ENCODE peak calls at places on chromosomes 3 and 15, in ten cellular contexts. C is lower lobe of right lung; M is Caco-2; Z is PC-3; R is upper lobe of right lung; T is fibroblast of lung; N is spleen; B is CD8-positive, alpha-beta T cell; P is adrenal gland; J is brain microvascular endothelial cell. O is an unnamed sample.
A peak's percentile ranks its signal among the peaks of the same experiment; 100 is the strongest.

GRCh38 chr3:37668431-37668830 is 193.2 kb upstream of the CTDSPL start:
- DNase-seq in R (no peak), C (no peak), M (no peak), J (no peak), Z (no peak), T (peak; percentile 5), P (peak; percentile 67), N (no peak), B (no peak), O (peak; percentile 26)

GRCh38 chr3:64748244-64748894 is 60.6 kb upstream of the ADAMTS9 start:
- DNase-seq in T (no peak), M (no peak), Z (no peak), P (no peak), B (no peak), C (no peak), N (no peak), R (no peak), J (no peak), O (no peak)

GRCh38 chr3:165755571-165755970 is 81.7 kb downstream of the BCHE start:
- DNase-seq in J (no peak), N (no peak), Z (peak; percentile 59), T (no peak), B (no peak), R (no peak), M (no peak), C (no peak), P (no peak), O (no peak)

GRCh38 chr15:39400821-39401550 is 179.9 kb upstream of the THBS1 start:
- DNase-seq in P (peak; percentile 56), J (peak; percentile 93), Z (no peak), R (no peak), C (no peak), N (no peak), B (no peak), T (peak; percentile 96), M (no peak), O (no peak)

GRCh38 chr3:189563841-189564563 is 67.2 kb upstream of the TP63 start:
- DNase-seq in N (no peak), Z (peak; percentile 97), P (no peak), M (no peak), R (no peak), T (peak; percentile 97), B (no peak), J (peak; percentile 77), C (no peak), O (peak; percentile 100)

GRCh38 chr3:42961633-42962032 is 17.5 kb upstream of the GASK1A start:
- DNase-seq in M (no peak), R (no peak), Z (peak; percentile 80), J (peak; percentile 54), B (no peak), N (no peak), P (peak; percentile 82), C (no peak), T (peak; percentile 34), O (peak; percentile 41)

GRCh38 chr3:134471521-134472193 is 14.1 kb downstream of the ANAPC13 start:
- DNase-seq in J (peak; percentile 56), C (no peak), N (no peak), M (no peak), B (no peak), R (no peak), T (peak; percentile 74), Z (peak; percentile 83), P (no peak), O (peak; percentile 89)

GRCh38 chr15:94243418-94243817 is 12.1 kb downstream of the MCTP2 start:
- DNase-seq in P (no peak), C (no peak), Z (no peak), J (no peak), M (no peak), T (no peak), R (no peak), N (no peak), B (no peak), O (no peak)

GRCh38 chr3:8845641-8846040 is 76.2 kb upstream of the OXTR start:
- DNase-seq in B (no peak), P (no peak), R (no peak), Z (peak; percentile 84), M (no peak), J (peak; percentile 61), N (no peak), T (peak; percentile 79), C (no peak), O (peak; percentile 71)

GRCh38 chr15:74173545-74174215 is at the start of gene ISLR:
- DNase-seq in T (peak; percentile 34), N (peak; percentile 61), M (no peak), R (no peak), J (no peak), C (peak; percentile 27), Z (no peak), B (no peak), P (peak; percentile 50), O (no peak)

GRCh38 chr3:183907911-183908331 is 23.2 kb upstream of the PARL start:
- DNase-seq in B (no peak), C (no peak), M (no peak), T (no peak), N (no peak), J (no peak), R (no peak), P (no peak), Z (no peak), O (no peak)

GRCh38 chr3:48088056-48088748 is 72.0 kb upstream of the MAP4 start:
- DNase-seq in N (no peak), Z (no peak), M (peak; percentile 42), C (no peak), B (no peak), J (peak; percentile 8), P (no peak), T (peak; percentile 40), R (no peak), O (no peak)

GRCh38 chr15:100809151-100809550 is 70.5 kb upstream of the ALDH1A3 start:
- DNase-seq in T (peak; percentile 18), B (no peak), R (no peak), M (no peak), J (no peak), C (no peak), P (no peak), Z (peak; percentile 38), N (no peak), O (peak; percentile 68)

GRCh38 chr3:132635052-132635451 is 24.6 kb downstream of the ACAD11 start:
- DNase-seq in J (no peak), T (no peak), M (no peak), Z (no peak), N (no peak), R (no peak), P (no peak), B (no peak), C (no peak), O (no peak)

GRCh38 chr3:179083977-179084376 is 12.4 kb upstream of the ZMAT3 start:
- DNase-seq in C (no peak), T (no peak), B (no peak), P (no peak), R (no peak), M (no peak), Z (no peak), N (no peak), J (no peak), O (no peak)

GRCh38 chr3:9141903-9142302 is 107.5 kb downstream of the SRGAP3 start:
- DNase-seq in T (peak; percentile 25), C (no peak), Z (peak; percentile 39), P (no peak), M (no peak), N (no peak), J (no peak), B (no peak), R (no peak), O (peak; percentile 79)

GRCh38 chr3:28645149-28645548 is 296.5 kb upstream of the AZI2 start:
- DNase-seq in M (no peak), T (no peak), J (no peak), R (no peak), Z (no peak), P (no peak), B (no peak), N (no peak), C (no peak), O (no peak)

GRCh38 chr3:106172780-106173179 is 304.0 kb upstream of the CBLB start:
- DNase-seq in C (no peak), B (no peak), J (no peak), M (no peak), T (peak; percentile 40), Z (no peak), N (no peak), R (no peak), P (no peak), O (no peak)

GRCh38 chr3:16060945-16061344 is 113.5 kb upstream of the GALNT15 start:
- DNase-seq in C (no peak), J (peak; percentile 96), N (no peak), R (no peak), Z (peak; percentile 69), M (no peak), B (no peak), P (peak; percentile 85), T (peak; percentile 95), O (peak; percentile 37)
- TF ChIP-seq CTCF in C (no peak), J (peak; percentile 25), N (no peak), R (no peak), Z (no peak), M (no peak), B (no peak), P (no peak), T (no peak), O (no peak)

GRCh38 chr3:141686477-141687280 is 51.4 kb upstream of the RNF7 start:
- DNase-seq in R (peak; percentile 78), P (peak; percentile 93), J (peak; percentile 48), C (peak; percentile 73), T (peak; percentile 54), N (peak; percentile 78), Z (peak; percentile 19), B (no peak), M (no peak), O (peak; percentile 53)
- H3K4me3 ChIP-seq in R (peak overlapping the region; percentile 39), P (peak overlapping the region; percentile 45), J (peak overlapping the region; percentile 45), C (peak overlapping the region; percentile 37), T (peak overlapping the region; percentile 11), N (peak overlapping the region; percentile 1), Z (peak overlapping the region; percentile 57), B (peak overlapping the region; percentile 4), M (no peak overlapping the region), O (no peak overlapping the region)

GRCh38 chr3:85584779-85585356 is 626.1 kb downstream of the CADM2 start:
- DNase-seq in C (no peak), B (no peak), J (no peak), P (no peak), T (no peak), R (no peak), M (no peak), N (no peak), Z (no peak), O (no peak)
- H3K27me3 ChIP-seq in C (no peaks in the 10 kb centered on the region), B (no peaks in the 10 kb centered on the region), J (no peaks in the 10 kb centered on the region), P (no peaks in the 10 kb centered on the region), T (no peaks in the 10 kb centered on the region), R (no peaks in the 10 kb centered on the region), M (no peaks in the 10 kb centered on the region), N (no peaks in the 10 kb centered on the region), Z (no peaks in the 10 kb centered on the region), O (no peaks in the 10 kb centered on the region)

GRCh38 chr3:101131767-101132166 is 138.5 kb upstream of the ABI3BP start:
- DNase-seq in R (no peak), P (no peak), T (no peak), Z (peak; percentile 9), N (no peak), M (no peak), J (no peak), B (no peak), C (no peak), O (no peak)
- TF ChIP-seq CTCF in R (no peak), P (no peak), T (no peak), Z (peak; percentile 48), N (no peak), M (no peak), J (peak; percentile 33), B (no peak), C (no peak), O (no peak)